ENCODE peak calls at places on chromosomes 7 and 10, in seven cellular contexts. U, H, Z, J, K, L and I are unnamed samples.

GRCh38 chr7:2621948-2622640 is 9.7 kb upstream of the TTYH3 start:
- DNase-seq in U (no peak), H (no peak), Z (no peak), J (peak), K (no peak), L (peak), I (no peak)

GRCh38 chr7:54529568-54529967 is 12.6 kb upstream of the VSTM2A start:
- DNase-seq in U (no peak), H (no peak), Z (no peak), J (no peak), K (no peak), L (no peak), I (no peak)

GRCh38 chr7:2572101-2572842 is 13.5 kb downstream of the IQCE start:
- DNase-seq in U (no peak), H (no peak), Z (peak), J (peak), K (peak), L (peak), I (no peak)

GRCh38 chr7:79790863-79791262 is 337.4 kb upstream of the MAGI2 start:
- DNase-seq in U (no peak), H (no peak), Z (no peak), J (no peak), K (no peak), L (no peak), I (no peak)

GRCh38 chr7:94042381-94042780 is 38.2 kb upstream of the BET1 start:
- DNase-seq in U (no peak), H (no peak), Z (no peak), J (no peak), K (no peak), L (no peak), I (no peak)

GRCh38 chr7:116500071-116500853 is 724 bp downstream of the CAV2 start:
- DNase-seq in U (no peak), H (peak), Z (peak), J (peak), K (peak), L (peak), I (peak)

GRCh38 chr7:107414198-107414597 is 55.7 kb upstream of the GPR22 start:
- DNase-seq in U (no peak), H (no peak), Z (no peak), J (no peak), K (no peak), L (no peak), I (no peak)

GRCh38 chr7:1059200-1060091 is 15.1 kb downstream of the GPR146 start:
- DNase-seq in U (no peak), H (no peak), Z (no peak), J (peak), K (peak), L (peak), I (peak)

GRCh38 chr7:1290262-1291039 is 57.8 kb downstream of the UNCX start:
- DNase-seq in U (no peak), H (no peak), Z (peak), J (peak), K (peak), L (peak), I (no peak)

GRCh38 chr10:25815236-25815635 is 118.8 kb upstream of the MYO3A start:
- DNase-seq in U (no peak), H (no peak), Z (peak), J (no peak), K (no peak), L (peak), I (no peak)

GRCh38 chr7:2471396-2471795 is 4.8 kb downstream of the GRIFIN start:
- DNase-seq in U (no peak), H (no peak), Z (peak), J (no peak), K (no peak), L (peak), I (no peak)

GRCh38 chr10:72375585-72375984 is 20.9 kb upstream of the DNAJB12 start:
- DNase-seq in U (no peak), H (peak), Z (no peak), J (no peak), K (no peak), L (peak), I (no peak)

GRCh38 chr10:53135213-53135896 is 362.8 kb upstream of the MBL2 start:
- DNase-seq in U (no peak), H (no peak), Z (no peak), J (no peak), K (no peak), L (no peak), I (no peak)

GRCh38 chr7:29281782-29282541 is 87.4 kb downstream of the CHN2 start:
- DNase-seq in U (no peak), H (no peak), Z (no peak), J (no peak), K (no peak), L (peak), I (no peak)

GRCh38 chr10:61981460-61981859 is 80.0 kb downstream of the ARID5B start:
- DNase-seq in U (no peak), H (no peak), Z (no peak), J (no peak), K (peak), L (no peak), I (no peak)

GRCh38 chr10:120824864-120825263 is 26.3 kb upstream of the WDR11 start:
- DNase-seq in U (no peak), H (peak), Z (peak), J (no peak), K (peak), L (peak), I (no peak)

GRCh38 chr7:90596745-90597526 is 815 bp downstream of the CDK14 start:
- DNase-seq in U (no peak), H (no peak), Z (peak), J (no peak), K (peak), L (peak), I (no peak)

GRCh38 chr10:132058111-132058745 is 7.5 kb upstream of the JAKMIP3 start:
- DNase-seq in U (no peak), H (no peak), Z (no peak), J (peak), K (no peak), L (no peak), I (peak)

GRCh38 chr7:88218836-88219605 is 817 bp downstream of the SRI start:
- DNase-seq in U (no peak), H (peak), Z (peak), J (peak), K (peak), L (peak), I (peak)